ENCODE peak calls at places on chromosomes 13 and 19, in eight cellular contexts. M is A549, B is SK-N-MC, X is AG04450, W is heart right ventricle, N is PC-3, G is lower lobe of right lung, O is psoas muscle. V is an unnamed sample. For H3K9me3, the result is how much of the 10 kb centered on the place peaks cover.

GRCh38 chr19:18364826-18365528 is 21.0 kb upstream of the GDF15 start:
- DNase-seq in M (peak), B (peak), X (peak), W (peak), N (peak), G (peak), O (no peak), V (peak)

GRCh38 chr13:50513528-50513863 is 330.0 kb downstream of the DLEU7 start:
- DNase-seq in M (no peak), B (no peak), X (no peak), W (no peak), N (no peak), G (no peak), O (no peak), V (no peak)

GRCh38 chr13:65595881-65596280 is 1634.3 kb downstream of the PCDH9 start:
- DNase-seq in M (no peak), B (no peak), X (peak), W (no peak), N (no peak), G (no peak), O (no peak), V (no peak)

GRCh38 chr19:10611907-10612306 is 13.4 kb upstream of the SLC44A2 start:
- DNase-seq in M (no peak), B (no peak), X (no peak), W (no peak), N (no peak), G (no peak), O (no peak), V (no peak)

GRCh38 chr13:91132786-91133185 is 214.7 kb upstream of the MIR17HG start:
- DNase-seq in M (no peak), B (no peak), X (no peak), W (no peak), N (no peak), G (no peak), O (no peak), V (no peak)

GRCh38 chr13:27076411-27076810 is 95.2 kb downstream of the USP12 start:
- DNase-seq in M (no peak), B (no peak), X (no peak), W (no peak), N (no peak), G (no peak), O (no peak), V (no peak)

GRCh38 chr13:76522083-76522755 is 364.0 kb downstream of the KCTD12 start:
- DNase-seq in M (no peak), B (peak), X (no peak), W (no peak), N (no peak), G (no peak), O (no peak), V (no peak)

GRCh38 chr13:113653264-113654174 is 4.5 kb downstream of the ATP4B start:
- DNase-seq in M (no peak), B (no peak), X (no peak), W (no peak), N (peak), G (peak), O (peak), V (peak)

GRCh38 chr19:22945560-22945959 is 57.4 kb downstream of the ZNF728 start:
- DNase-seq in M (peak), B (no peak), X (no peak), W (no peak), N (no peak), G (no peak), O (no peak), V (no peak)

GRCh38 chr13:109999659-110000533 is 213.5 kb upstream of the IRS2 start:
- DNase-seq in M (no peak), B (no peak), X (no peak), W (no peak), N (no peak), G (no peak), O (no peak), V (no peak)

GRCh38 chr19:23286477-23286876 is 36.3 kb upstream of the ZNF724 start:
- DNase-seq in M (peak), B (no peak), X (no peak), W (no peak), N (no peak), G (no peak), O (no peak), V (no peak)

GRCh38 chr13:106033634-106034033 is 501.8 kb downstream of the EFNB2 start:
- DNase-seq in M (peak), B (no peak), X (peak), W (no peak), N (peak), G (no peak), O (no peak), V (no peak)

GRCh38 chr13:113851826-113852535 is 11.9 kb downstream of the GAS6 start:
- DNase-seq in M (no peak), B (no peak), X (no peak), W (no peak), N (no peak), G (no peak), O (no peak), V (no peak)

GRCh38 chr19:53549354-53549753 is 11.4 kb downstream of the ZNF331 start:
- DNase-seq in M (no peak), B (peak), X (no peak), W (no peak), N (no peak), G (no peak), O (no peak), V (no peak)

GRCh38 chr13:23921451-23921888 is 24.2 kb upstream of the C1QTNF9B start:
- DNase-seq in M (peak), B (peak), X (peak), W (no peak), N (peak), G (no peak), O (no peak), V (no peak)

GRCh38 chr13:36848228-36848982 is 29.4 kb downstream of the RFXAP start:
- DNase-seq in M (peak), B (no peak), X (no peak), W (no peak), N (no peak), G (no peak), O (no peak), V (no peak)

GRCh38 chr13:33464345-33464744 is 178.8 kb upstream of the STARD13 start:
- DNase-seq in M (no peak), B (no peak), X (no peak), W (no peak), N (no peak), G (no peak), O (no peak), V (no peak)

GRCh38 chr19:13463296-13463695 is 43.0 kb downstream of the CACNA1A start:
- DNase-seq in M (no peak), B (no peak), X (no peak), W (no peak), N (peak), G (no peak), O (no peak), V (no peak)

GRCh38 chr13:20666948-20667347 is 36.6 kb upstream of the IL17D start:
- DNase-seq in M (no peak), B (no peak), X (no peak), W (no peak), N (no peak), G (no peak), O (no peak), V (no peak)

GRCh38 chr19:35479278-35479677 is 11.0 kb downstream of the KRTDAP start:
- DNase-seq in M (no peak), B (no peak), X (no peak), W (no peak), N (peak), G (no peak), O (no peak), V (no peak)

GRCh38 chr13:50905256-50905655 is 4.3 kb upstream of the RNASEH2B start:
- DNase-seq in M (no peak), B (no peak), X (no peak), W (no peak), N (no peak), G (no peak), O (no peak), V (no peak)

GRCh38 chr19:49896863-49897621 is at the start of gene IL4I1:
- DNase-seq in M (no peak), B (no peak), X (no peak), W (no peak), N (no peak), G (no peak), O (no peak), V (no peak)

GRCh38 chr13:32225494-32225931 is 89.7 kb downstream of the ZAR1L start:
- DNase-seq in M (no peak), B (no peak), X (peak), W (no peak), N (no peak), G (no peak), O (no peak), V (no peak)

GRCh38 chr13:27917121-27917947 is 2.5 kb upstream of the PDX1 start:
- DNase-seq in M (no peak), B (no peak), X (no peak), W (no peak), N (no peak), G (no peak), O (no peak), V (no peak)

GRCh38 chr19:19120308-19121156 is 17.7 kb downstream of the TMEM161A start:
- DNase-seq in M (peak), B (peak), X (peak), W (peak), N (no peak), G (no peak), O (no peak), V (peak)

GRCh38 chr19:44499559-44499958 is 763 bp downstream of the ZNF180 start:
- DNase-seq in M (no peak), B (no peak), X (no peak), W (no peak), N (no peak), G (no peak), O (no peak), V (no peak)
- H3K9me3 ChIP-seq in M (half or more), B (under half), X (under half), W (under half), N (under half), G (under half), O (half or more), V (under half)

DNA sequence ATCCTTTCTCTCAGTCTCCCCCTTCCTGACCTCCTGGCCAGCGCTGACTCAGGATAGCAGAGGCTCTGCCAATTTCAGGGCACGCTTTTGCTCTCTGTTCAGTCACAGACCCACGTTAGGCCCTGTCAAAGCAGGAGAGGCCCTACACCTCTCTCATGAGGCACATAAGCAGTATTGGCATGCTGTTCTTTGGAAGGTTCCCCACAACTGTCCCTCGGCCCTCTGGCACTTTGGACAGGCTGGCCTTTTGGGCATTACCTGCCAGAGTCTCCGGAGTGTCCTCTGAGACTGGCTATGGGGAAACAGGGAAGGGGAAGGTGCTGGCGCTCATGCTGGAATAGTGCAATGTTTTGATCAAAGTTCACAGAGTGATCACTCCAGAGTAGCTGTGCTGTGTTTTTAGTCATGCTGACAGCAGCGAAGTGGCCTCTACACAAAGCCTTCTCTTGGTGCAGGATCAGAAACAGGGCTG is 23.7 kb upstream of the UBE2L5 start:
- DNase-seq in M (no peak), B (no peak), X (no peak), W (no peak), N (no peak), G (no peak), O (no peak), V (no peak)
- H3K27ac ChIP-seq in M (no peak), B (no peak), X (no peak), W (no peak), N (no peak), G (no peak), O (no peak), V (no peak)

DNA sequence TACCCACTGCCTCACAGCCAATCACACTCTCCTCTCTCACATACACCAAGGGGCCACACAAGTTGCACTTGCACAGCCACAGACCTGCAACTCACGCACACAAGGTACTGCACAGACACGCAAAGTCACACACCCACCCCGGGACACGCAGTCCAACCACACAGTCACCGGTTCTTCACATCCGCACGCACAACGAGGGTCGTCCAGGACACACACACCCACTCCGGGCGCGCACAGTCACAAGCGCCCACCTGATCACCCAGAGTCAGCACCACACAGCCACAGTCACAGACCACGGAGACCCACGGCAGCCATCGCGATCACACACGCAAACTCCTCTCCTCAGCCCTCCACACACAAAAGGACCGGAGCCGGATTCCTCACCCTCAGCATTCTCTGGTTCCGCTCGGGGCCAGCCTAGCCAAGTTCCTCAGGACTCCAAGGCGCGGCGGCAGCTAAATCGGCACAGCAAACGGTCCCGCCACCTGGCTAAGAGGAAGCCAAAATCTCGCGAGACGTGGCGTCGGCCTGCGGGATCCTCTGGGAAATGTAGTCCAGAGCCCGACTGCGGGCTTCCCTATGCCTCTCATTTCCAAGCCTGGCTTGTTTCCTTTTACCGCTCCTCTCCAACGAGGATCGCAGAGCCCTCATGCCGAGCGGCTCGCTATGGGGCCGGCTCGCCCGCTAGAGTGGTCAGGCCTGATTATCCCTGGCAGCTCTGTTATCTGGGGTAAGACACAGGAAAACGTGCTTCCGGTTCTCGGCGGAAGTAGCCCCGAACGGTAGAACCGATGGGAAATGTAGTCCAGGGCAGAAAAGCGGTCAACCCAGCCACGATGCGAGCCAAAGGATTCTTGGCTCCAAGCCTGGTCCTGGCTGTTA is at the start of gene ZNF850:
- DNase-seq in M (peak), B (peak), X (peak), W (peak), N (peak), G (peak), O (peak), V (peak)
- H3K9me3 ChIP-seq in M (half or more), B (under half), X (half or more), W (under half), N (under half), G (under half), O (under half), V (under half)

DNA sequence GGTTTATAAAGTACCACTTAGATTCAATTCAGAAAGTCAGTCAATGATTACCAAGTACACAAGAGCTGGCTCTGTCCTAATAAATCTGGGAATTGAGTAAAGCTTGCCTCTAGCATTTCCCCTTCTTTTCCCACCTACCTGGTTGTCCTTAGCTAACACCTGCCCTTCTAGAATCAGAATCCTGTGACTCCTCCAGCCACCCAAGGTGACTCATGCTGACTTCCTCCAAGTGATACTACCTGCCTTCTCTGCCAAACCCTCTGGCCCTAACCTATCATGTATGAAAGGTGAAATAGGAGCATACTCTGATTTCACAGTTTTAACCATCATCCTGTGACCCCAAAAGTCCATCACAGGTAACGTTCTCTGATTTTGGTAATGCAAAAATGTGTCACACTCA is 151.2 kb downstream of the DIAPH3 start:
- DNase-seq in M (no peak), B (no peak), X (no peak), W (no peak), N (peak), G (no peak), O (no peak), V (no peak)
- H3K27ac ChIP-seq in M (no peak), B (no peak), X (no peak), W (no peak), N (no peak), G (no peak), O (no peak), V (no peak)

V was measured in heart left ventricle.